ENCODE peak calls at places on chromosome 16, in five cellular contexts. G, H, D, V and X are unnamed samples.
A peak's percentile ranks its signal among the peaks of the same experiment; 100 is the strongest.

GRCh38 chr16:85717393-85718152 is 28.8 kb upstream of the GINS2 start:
- DNase-seq in D (peak; percentile 58), V (peak; percentile 58), H (peak; percentile 31), G (peak; percentile 8), X (peak; percentile 78)

GRCh38 chr16:54816471-54816870 is 114.2 kb upstream of the IRX5 start:
- DNase-seq in G (no peak), D (no peak), H (no peak), V (no peak), X (no peak)

GRCh38 chr16:57245472-57246113 is 534 bp downstream of the ARL2BP start:
- DNase-seq in D (peak; percentile 32), G (no peak), H (no peak), V (no peak), X (peak; percentile 58)

GRCh38 chr16:85557083-85557975 is 55.8 kb upstream of the GSE1 start:
- DNase-seq in V (no peak), D (peak; percentile 72), H (peak; percentile 22), G (no peak), X (peak; percentile 67)

GRCh38 chr16:51085271-51085670 is 65.8 kb downstream of the SALL1 start:
- DNase-seq in V (no peak), G (no peak), H (no peak), D (no peak), X (no peak)

GRCh38 chr16:89020068-89020924 is 43.3 kb upstream of the CBFA2T3 start:
- DNase-seq in D (peak; percentile 40), H (no peak), V (no peak), G (no peak), X (peak; percentile 83)

GRCh38 chr16:78693496-78693895 is 594.0 kb downstream of the WWOX start:
- DNase-seq in H (no peak), D (no peak), V (no peak), G (no peak), X (no peak)

GRCh38 chr16:243348-243747 is 8.7 kb downstream of the FAM234A start:
- DNase-seq in D (no peak), H (no peak), G (no peak), V (no peak), X (no peak)

GRCh38 chr16:10752843-10753523 is 9.3 kb downstream of the NUBP1 start:
- DNase-seq in G (no peak), H (no peak), V (no peak), D (no peak), X (peak; percentile 60)

GRCh38 chr16:82192665-82193064 is 22.6 kb upstream of the MPHOSPH6 start:
- DNase-seq in G (peak; percentile 28), D (peak; percentile 7), V (no peak), H (no peak), X (no peak)

GRCh38 chr16:56614549-56614991 is 6.2 kb downstream of the MT2A start:
- DNase-seq in H (no peak), V (no peak), D (no peak), G (no peak), X (no peak)

GRCh38 chr16:24670623-24671454 is 58.6 kb upstream of the TNRC6A start:
- DNase-seq in G (peak; percentile 20), V (no peak), D (peak; percentile 40), H (no peak), X (peak; percentile 38)

GRCh38 chr16:55437627-55438026 is 41.4 kb upstream of the MMP2 start:
- DNase-seq in H (no peak), V (no peak), D (no peak), G (peak; percentile 63), X (peak; percentile 12)

GRCh38 chr16:15404792-15405191 is 9.2 kb downstream of the MPV17L start:
- DNase-seq in V (no peak), G (no peak), H (no peak), D (no peak), X (no peak)

GRCh38 chr16:10992797-10993196 is 48.4 kb downstream of the CLEC16A start:
- DNase-seq in H (no peak), G (no peak), V (no peak), D (peak; percentile 43), X (no peak)

GRCh38 chr16:70725912-70726828 is 40.3 kb upstream of the MTSS2 start:
- DNase-seq in H (no peak), V (no peak), G (no peak), D (no peak), X (no peak)

GRCh38 chr16:54359086-54359485 is 72.5 kb upstream of the IRX3 start:
- DNase-seq in V (no peak), D (no peak), H (no peak), G (no peak), X (no peak)

GRCh38 chr16:54939537-54940278 is 9.0 kb downstream of the IRX5 start:
- DNase-seq in V (no peak), D (no peak), G (no peak), H (no peak), X (no peak)

GRCh38 chr16:70018254-70018653 is 67.1 kb downstream of the CLEC18A start:
- DNase-seq in D (peak; percentile 44), G (no peak), V (peak; percentile 5), H (peak; percentile 17), X (peak; percentile 17)

GRCh38 chr16:50516401-50516800 is 31.8 kb upstream of the NKD1 start:
- DNase-seq in G (no peak), D (no peak), H (no peak), V (no peak), X (no peak)

GRCh38 chr16:3212006-3212405 is 23.0 kb downstream of the ZNF200 start:
- DNase-seq in V (no peak), D (no peak), G (no peak), H (no peak), X (no peak)

GRCh38 chr16:27899736-27900135 is 163.8 kb downstream of the GSG1L start:
- DNase-seq in H (no peak), G (no peak), D (no peak), V (no peak), X (no peak)

GRCh38 chr16:62036101-62036806 is at the start of gene CDH8:
- DNase-seq in H (no peak), G (no peak), D (no peak), V (no peak), X (no peak)

GRCh38 chr16:782766-783403 is 5.3 kb downstream of the RPUSD1 start:
- DNase-seq in D (no peak), H (no peak), G (no peak), V (no peak), X (no peak)

GRCh38 chr16:11303405-11304138 is 22.4 kb upstream of the PRM1 start:
- DNase-seq in H (no peak), D (no peak), V (no peak), G (no peak), X (no peak)

GRCh38 chr16:12260647-12261262 is 284.2 kb downstream of the SNX29 start:
- DNase-seq in D (no peak), H (no peak), G (no peak), V (no peak), X (no peak)

GRCh38 chr16:89210904-89211515 is 6.5 kb upstream of the ZNF778 start:
- DNase-seq in D (no peak), H (no peak), V (no peak), G (peak; percentile 4), X (no peak)

GRCh38 chr16:62408760-62409159 is 372.5 kb upstream of the CDH8 start:
- DNase-seq in G (no peak), V (no peak), D (no peak), H (no peak), X (no peak)

GRCh38 chr16:84410361-84411138 is 42.2 kb downstream of the ATP2C2 start:
- DNase-seq in G (no peak), D (no peak), H (no peak), V (no peak), X (no peak)

GRCh38 chr16:28219283-28219682 is 7.5 kb upstream of the XPO6 start:
- DNase-seq in D (no peak), H (no peak), V (no peak), G (no peak), X (no peak)

GRCh38 chr16:68969338-68969737 is 126.0 kb downstream of the TANGO6 start:
- DNase-seq in D (no peak), G (no peak), H (no peak), V (no peak), X (no peak)

GRCh38 chr16:22789281-22789945 is 24.5 kb upstream of the HS3ST2 start:
- DNase-seq in V (no peak), H (no peak), D (no peak), G (no peak), X (no peak)

GRCh38 chr16:69465083-69465721 is 40.8 kb downstream of the CYB5B start:
- DNase-seq in G (no peak), V (no peak), H (no peak), D (no peak), X (peak; percentile 39)